ENCODE peak calls at places on chromosomes 6 and 20, in four cellular contexts. J is K562, K is IMR-90, V is keratinocyte. W is an unnamed sample.

GRCh38 chr6:4210619-4211419 is 75.4 kb upstream of the ECI2 start:
- DNase-seq in V (no peak), J (peak; percentile 70), K (peak; percentile 68), W (peak; percentile 74)

GRCh38 chr6:24927234-24927955 is 8.4 kb downstream of the RIPOR2 start:
- DNase-seq in V (no peak), K (no peak), J (no peak), W (no peak)

GRCh38 chr6:47097092-47097945 is 55.2 kb upstream of the ADGRF1 start:
- DNase-seq in J (peak; percentile 73), K (peak; percentile 85), V (peak; percentile 32), W (peak; percentile 77)

GRCh38 chr6:24064106-24064505 is 61.9 kb upstream of the NRSN1 start:
- DNase-seq in V (no peak), J (no peak), K (no peak), W (no peak)

GRCh38 chr6:161271343-161272019 is 2.4 kb downstream of the AGPAT4 start:
- DNase-seq in J (peak; percentile 34), V (no peak), K (no peak), W (no peak)

GRCh38 chr6:157556671-157557430 is 175.9 kb downstream of the ZDHHC14 start:
- DNase-seq in K (no peak), J (no peak), V (no peak), W (no peak)

GRCh38 chr6:126112171-126112632 is 125.9 kb downstream of the TRMT11 start:
- DNase-seq in K (peak; percentile 63), V (no peak), J (peak; percentile 57), W (no peak)

GRCh38 chr6:96723362-96723761 is 113.9 kb downstream of the GPR63 start:
- DNase-seq in K (no peak), V (no peak), J (no peak), W (no peak)

GRCh38 chr20:22801528-22801927 is 217.2 kb upstream of the FOXA2 start:
- DNase-seq in J (no peak), V (no peak), K (no peak), W (no peak)

GRCh38 chr6:14635933-14636599 is 518.5 kb downstream of the CD83 start:
- DNase-seq in K (no peak), V (no peak), J (no peak), W (no peak)

GRCh38 chr6:167689278-167689677 is 137.4 kb upstream of the AFDN start:
- DNase-seq in K (no peak), V (no peak), J (no peak), W (no peak)
- H3K9me1 ChIP-seq in K (no peaks in the 10 kb centered on the region), V (no peaks in the 10 kb centered on the region), J (no peaks in the 10 kb centered on the region), W (no peaks in the 10 kb centered on the region)

GRCh38 chr6:160192840-160193239 is 65.8 kb downstream of the SLC22A2 start:
- DNase-seq in V (no peak), J (no peak), K (no peak), W (no peak)
- H3K9me1 ChIP-seq in V (no peaks in the 10 kb centered on the region), J (no peaks in the 10 kb centered on the region), K (no peaks in the 10 kb centered on the region), W (no peaks in the 10 kb centered on the region)

GRCh38 chr6:141229296-141229695 is 903.4 kb upstream of the GJE1 start:
- DNase-seq in J (no peak), K (no peak), V (no peak), W (no peak)
- H3K9me1 ChIP-seq in J (no peaks in the 10 kb centered on the region), K (no peaks in the 10 kb centered on the region), V (no peaks in the 10 kb centered on the region), W (no peaks in the 10 kb centered on the region)

DNA sequence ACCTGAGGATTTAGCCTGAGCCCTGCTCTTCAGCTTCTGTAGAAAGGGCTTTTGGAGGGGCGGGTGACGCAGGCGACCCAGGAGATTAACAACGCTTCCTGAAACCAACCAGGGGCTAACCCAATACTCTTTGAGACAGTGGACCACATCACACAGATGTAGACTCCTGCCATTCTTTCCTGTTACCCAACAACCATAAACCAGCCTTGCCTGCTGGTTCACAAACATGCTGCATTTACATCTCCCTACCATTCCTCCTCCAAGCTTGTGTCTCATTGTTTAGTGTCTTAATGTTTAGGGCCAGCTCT is 28.3 kb downstream of the PPP1R16B start:
- DNase-seq in V (no peak), K (no peak), J (no peak), W (no peak)
- H3K9me1 ChIP-seq in V (no peaks in the 10 kb centered on the region), K (no peaks in the 10 kb centered on the region), J (no peaks in the 10 kb centered on the region), W (no peaks in the 10 kb centered on the region)

DNA sequence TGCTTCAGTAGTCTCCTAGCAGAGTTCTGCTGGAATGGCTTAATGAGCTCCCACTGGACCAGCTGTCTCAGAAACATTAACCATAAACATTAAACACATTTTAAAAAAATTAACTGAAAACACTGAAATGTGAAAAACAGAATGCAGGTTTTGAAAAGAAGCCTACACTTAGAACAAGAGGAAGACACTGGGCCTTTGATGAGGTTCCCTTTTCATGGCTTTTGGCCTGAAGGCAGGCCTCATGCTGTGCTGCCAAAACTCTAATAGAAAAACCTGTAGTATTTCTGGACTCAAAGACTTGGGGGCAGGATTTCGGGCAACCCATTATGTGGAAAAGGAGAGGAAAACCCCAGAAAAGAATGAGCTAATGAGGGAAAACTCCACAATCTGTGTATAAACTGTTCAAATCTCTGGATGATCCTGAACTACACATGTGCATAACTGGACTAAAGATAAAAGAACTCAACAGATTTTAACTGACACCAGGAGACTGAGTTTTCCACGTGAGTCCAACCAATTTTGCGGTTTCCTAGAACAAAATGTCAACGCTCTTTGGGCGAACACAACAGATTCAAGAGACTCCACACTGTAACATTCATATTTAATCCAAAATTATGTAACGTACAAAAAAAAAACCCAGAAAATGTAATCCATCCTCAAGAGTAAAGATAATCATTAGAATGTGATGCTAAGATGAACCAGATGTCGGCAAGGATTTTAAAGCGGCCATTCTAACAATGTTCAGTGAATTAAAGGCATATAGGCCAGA is 32.9 kb downstream of the SAMD3 start:
- DNase-seq in K (no peak), V (no peak), J (no peak), W (no peak)
- H3K9me1 ChIP-seq in K (no peaks in the 10 kb centered on the region), V (no peaks in the 10 kb centered on the region), J (no peaks in the 10 kb centered on the region), W (no peaks in the 10 kb centered on the region)

DNA sequence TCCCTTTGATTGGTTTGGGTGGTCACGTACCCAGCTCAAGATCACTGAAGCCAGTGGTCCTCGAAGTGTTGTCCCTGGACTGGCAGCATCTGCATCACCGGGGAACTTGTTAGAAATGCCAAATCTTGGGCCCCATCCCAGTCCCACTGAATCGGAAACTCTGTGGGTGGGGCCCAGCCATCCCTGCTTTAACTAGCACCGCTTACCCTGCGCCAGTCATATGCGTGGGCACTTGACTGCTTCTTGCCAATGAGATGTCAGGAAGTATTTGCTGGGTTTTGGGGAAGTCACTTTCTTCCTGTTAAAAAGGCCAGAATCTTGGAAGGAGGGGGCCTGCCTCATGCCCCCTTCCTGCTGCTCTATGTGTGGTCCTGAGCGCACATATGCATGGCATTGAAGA is 11.7 kb upstream of the SULF2 start:
- DNase-seq in V (no peak), J (no peak), K (no peak), W (no peak)
- H3K9me1 ChIP-seq in V (no peaks in the 10 kb centered on the region), J (no peaks in the 10 kb centered on the region), K (no peaks in the 10 kb centered on the region), W (no peaks in the 10 kb centered on the region)

DNA sequence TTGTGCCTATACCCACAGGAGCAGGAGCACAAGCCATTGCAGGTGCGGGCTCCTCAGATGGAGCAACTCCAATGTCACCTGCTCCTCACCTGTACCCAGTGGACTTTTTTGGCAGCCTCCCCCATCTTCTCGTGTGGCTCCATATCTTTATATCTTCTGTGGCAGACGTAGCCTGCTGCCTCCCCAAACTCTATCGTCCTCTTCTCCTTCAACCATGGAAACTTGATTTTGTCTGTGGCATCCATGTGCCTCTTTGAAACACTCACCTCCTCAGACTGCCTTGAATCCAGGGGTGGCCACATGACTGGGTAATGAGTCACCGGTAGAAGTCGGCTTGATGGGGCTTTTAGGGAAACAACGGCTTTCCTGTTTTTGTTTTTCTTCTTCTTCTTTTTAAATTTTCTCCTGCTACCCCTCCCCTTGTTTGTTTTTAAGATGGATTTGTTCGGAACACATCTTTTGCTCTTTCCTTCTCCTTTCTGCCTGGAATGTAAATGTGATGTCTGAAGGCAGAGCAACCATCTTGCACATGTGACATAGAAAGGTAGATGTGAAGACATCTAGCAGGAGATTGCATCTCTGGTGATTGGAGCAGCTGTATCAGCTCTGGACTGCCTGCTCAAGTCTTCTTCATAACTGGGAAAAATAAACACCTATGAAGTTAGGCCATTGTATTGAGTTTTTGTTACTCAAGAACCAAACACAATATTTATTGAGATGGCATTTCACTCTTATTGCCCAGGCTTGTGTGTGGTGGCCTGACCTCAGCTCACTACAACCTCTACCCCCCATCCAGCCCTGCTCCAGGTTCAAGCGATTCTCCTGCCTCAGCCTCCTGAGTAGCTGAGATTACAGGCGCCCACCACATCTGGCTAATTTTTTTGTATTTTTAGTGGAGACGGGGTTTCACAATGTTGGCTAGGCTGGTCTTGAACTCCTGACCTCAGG is 69.9 kb upstream of the DDR1 start:
- DNase-seq in K (peak; percentile 84), J (peak; percentile 64), V (no peak), W (peak; percentile 92)
- H3K9me1 ChIP-seq in K (peaks cover 14% of the 10 kb centered on the region), J (peaks cover 3% of the 10 kb centered on the region), V (no peaks in the 10 kb centered on the region), W (no peaks in the 10 kb centered on the region)